ENCODE peak calls at places on chromosomes 4 and X, in seven cellular contexts. Q is breast epithelium, I is esophagus muscularis mucosa, A is lower lobe of right lung, G is right lobe of liver, B is tibial nerve, P is colonic mucosa. Y is an unnamed sample. For H3K4me1, the result is how much of the 10 kb centered on the place peaks cover.

GRCh38 chrX:47991263-47992092 is 12.3 kb downstream of the ZNF182 start:
- DNase-seq in Q (no peak), I (no peak), A (no peak), G (no peak), B (no peak), P (no peak), Y (no peak)

GRCh38 chr4:121696140-121696640 is 590 bp downstream of the ANXA5 start:
- DNase-seq in Q (peak), I (peak), A (peak), G (peak), B (peak), P (peak), Y (peak)

GRCh38 chrX:29082558-29082957 is 495.3 kb downstream of the IL1RAPL1 start:
- DNase-seq in Q (no peak), I (no peak), A (no peak), G (no peak), B (no peak), P (no peak), Y (no peak)

GRCh38 chrX:10213716-10214115 is 56.9 kb downstream of the CLCN4 start:
- DNase-seq in Q (no peak), I (no peak), A (no peak), G (no peak), B (no peak), P (no peak), Y (no peak)

GRCh38 chr4:185219551-185220344 is 10.3 kb downstream of the SNX25 start:
- DNase-seq in Q (peak), I (peak), A (no peak), G (no peak), B (peak), P (peak), Y (no peak)

GRCh38 chrX:39176105-39176504 is 374.8 kb downstream of the MID1IP1 start:
- DNase-seq in Q (no peak), I (no peak), A (no peak), G (no peak), B (no peak), P (no peak), Y (no peak)

GRCh38 chr4:113574636-113575103 is 186.9 kb downstream of the CAMK2D start:
- DNase-seq in Q (no peak), I (no peak), A (no peak), G (no peak), B (no peak), P (no peak), Y (no peak)

GRCh38 chr4:135365065-135365464 is 1163.5 kb upstream of the PABPC4L start:
- DNase-seq in Q (no peak), I (no peak), A (no peak), G (no peak), B (no peak), P (no peak), Y (no peak)

GRCh38 chr4:6269400-6269650 is 325 bp upstream of the WFS1 start:
- DNase-seq in Q (no peak), I (no peak), A (no peak), G (no peak), B (no peak), P (no peak), Y (no peak)

GRCh38 chr4:123819362-123820035 is 422.9 kb downstream of the SPRY1 start:
- DNase-seq in Q (no peak), I (no peak), A (no peak), G (no peak), B (no peak), P (no peak), Y (no peak)

GRCh38 chr4:16289872-16290554 is 63.7 kb upstream of the TAPT1 start:
- DNase-seq in Q (no peak), I (no peak), A (no peak), G (no peak), B (peak), P (no peak), Y (no peak)

GRCh38 chrX:119790977-119791436 is 423 bp downstream of the RPL39 start:
- DNase-seq in Q (peak), I (no peak), A (no peak), G (peak), B (peak), P (peak), Y (no peak)

GRCh38 chr4:150216725-150217124 is 138.5 kb downstream of the DCLK2 start:
- DNase-seq in Q (no peak), I (no peak), A (no peak), G (no peak), B (no peak), P (no peak), Y (no peak)

GRCh38 chr4:87055340-87055739 is 120.5 kb downstream of the AFF1 start:
- DNase-seq in Q (no peak), I (peak), A (no peak), G (no peak), B (no peak), P (no peak), Y (no peak)

GRCh38 chr4:87058272-87059073 is 123.7 kb downstream of the AFF1 start:
- DNase-seq in Q (no peak), I (peak), A (peak), G (no peak), B (no peak), P (no peak), Y (no peak)

GRCh38 chr4:87056884-87057283 is 122.1 kb downstream of the AFF1 start:
- DNase-seq in Q (no peak), I (peak), A (no peak), G (no peak), B (no peak), P (no peak), Y (no peak)

GRCh38 chr4:87054900-87055299 is 120.1 kb downstream of the AFF1 start:
- DNase-seq in Q (no peak), I (peak), A (no peak), G (no peak), B (no peak), P (no peak), Y (no peak)

GRCh38 chr4:87057835-87058234 is 123.0 kb downstream of the AFF1 start:
- DNase-seq in Q (no peak), I (no peak), A (no peak), G (no peak), B (no peak), P (no peak), Y (no peak)
- H3K4me1 ChIP-seq in Q (under half), I (half or more), A (half or more), G (under half), B (half or more), P (under half), Y (under half)

DNA sequence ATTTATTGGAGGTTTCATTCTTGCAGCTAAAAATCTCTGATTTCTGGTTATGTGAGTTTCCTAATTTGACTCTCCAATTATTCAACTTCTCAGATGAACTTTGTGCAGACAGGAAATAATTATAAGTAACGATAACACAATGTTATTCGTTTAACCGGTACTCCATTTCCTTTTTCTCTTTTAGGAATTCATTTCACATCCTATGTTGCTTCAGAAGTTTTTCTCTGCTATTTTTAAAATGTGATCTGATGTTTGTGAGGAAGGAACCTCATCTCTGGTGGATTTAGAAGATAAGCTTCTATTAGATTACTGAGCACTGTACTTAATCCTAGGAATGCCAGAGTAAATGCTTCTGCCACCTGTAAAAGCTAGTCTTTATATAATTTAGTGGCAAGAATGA is 115.9 kb upstream of the ETNPPL start:
- DNase-seq in Q (no peak), I (no peak), A (no peak), G (no peak), B (no peak), P (no peak), Y (no peak)
- H3K4me1 ChIP-seq in Q (under half), I (under half), A (under half), G (under half), B (under half), P (under half), Y (under half)

DNA sequence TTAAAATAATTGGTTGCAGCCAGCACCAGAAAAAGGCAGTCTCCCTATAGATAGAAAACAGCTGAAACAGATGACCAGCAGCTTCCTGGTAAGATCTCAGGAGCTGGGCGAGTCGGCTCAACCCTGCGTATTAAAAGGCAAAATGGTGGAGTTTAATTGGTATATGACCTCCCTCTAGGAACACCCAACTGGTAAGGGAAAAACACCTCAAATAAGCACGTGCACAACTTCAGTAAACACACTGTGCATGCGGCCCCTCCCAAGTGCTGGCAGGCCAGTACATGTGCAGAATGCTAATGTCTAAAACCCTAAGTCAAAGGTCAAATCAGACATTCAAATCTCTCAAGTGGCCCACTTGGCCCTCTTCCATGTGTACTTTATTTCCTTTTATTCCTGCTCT is 103.2 kb upstream of the PDE5A start:
- DNase-seq in Q (no peak), I (no peak), A (no peak), G (no peak), B (no peak), P (peak), Y (no peak)
- H3K4me1 ChIP-seq in Q (under half), I (half or more), A (under half), G (under half), B (under half), P (under half), Y (under half)

GRCh38 chrX:41326431-41326830 is 7.5 kb upstream of the DDX3X start:
- DNase-seq in Q (no peak), I (no peak), A (no peak), G (no peak), B (no peak), P (no peak), Y (no peak)
- H3K4me1 ChIP-seq in Q (under half), I (under half), A (under half), G (under half), B (under half), P (under half), Y (under half)

GRCh38 chr4:165332502-165332901 is 5.0 kb downstream of the MSMO1 start:
- DNase-seq in Q (no peak), I (no peak), A (no peak), G (no peak), B (no peak), P (no peak), Y (no peak)
- H3K4me1 ChIP-seq in Q (under half), I (under half), A (under half), G (under half), B (under half), P (under half), Y (under half)

DNA sequence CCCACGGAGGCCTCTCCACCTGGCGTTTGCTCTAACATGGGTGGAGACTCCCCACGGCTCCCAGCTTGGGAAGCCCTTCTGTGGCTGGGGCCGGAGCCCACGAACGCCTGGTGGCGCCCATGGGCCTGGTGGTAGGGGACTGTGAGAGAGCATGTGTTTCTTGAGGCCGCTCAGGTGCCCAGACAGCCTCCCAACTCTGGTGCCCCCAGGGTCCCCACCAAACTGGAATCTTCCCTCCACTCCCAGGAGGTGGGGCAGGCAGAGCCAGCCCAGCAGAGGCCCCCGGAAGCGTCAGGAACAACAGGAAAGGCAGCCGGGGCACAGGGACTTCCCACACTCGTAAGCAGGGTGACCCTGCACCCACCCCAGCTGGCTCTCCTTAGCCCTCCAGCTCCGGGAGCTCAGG is 33.3 kb upstream of the FGFR3 start:
- DNase-seq in Q (no peak), I (no peak), A (no peak), G (no peak), B (no peak), P (no peak), Y (no peak)
- H3K4me1 ChIP-seq in Q (under half), I (under half), A (under half), G (under half), B (under half), P (under half), Y (under half)

GRCh38 chr4:109872065-109872464 is 24.2 kb downstream of the LRIT3 start:
- DNase-seq in Q (no peak), I (no peak), A (no peak), G (no peak), B (no peak), P (no peak), Y (no peak)

GRCh38 chr4:109872950-109873656 is 25.2 kb downstream of the LRIT3 start:
- DNase-seq in Q (no peak), I (no peak), A (no peak), G (no peak), B (no peak), P (no peak), Y (no peak)

GRCh38 chr4:109873791-109874514 is 26.0 kb downstream of the LRIT3 start:
- DNase-seq in Q (no peak), I (no peak), A (no peak), G (no peak), B (no peak), P (no peak), Y (no peak)

GRCh38 chr4:109875106-109875505 is 27.2 kb downstream of the LRIT3 start:
- DNase-seq in Q (no peak), I (no peak), A (no peak), G (no peak), B (no peak), P (no peak), Y (no peak)

DNA sequence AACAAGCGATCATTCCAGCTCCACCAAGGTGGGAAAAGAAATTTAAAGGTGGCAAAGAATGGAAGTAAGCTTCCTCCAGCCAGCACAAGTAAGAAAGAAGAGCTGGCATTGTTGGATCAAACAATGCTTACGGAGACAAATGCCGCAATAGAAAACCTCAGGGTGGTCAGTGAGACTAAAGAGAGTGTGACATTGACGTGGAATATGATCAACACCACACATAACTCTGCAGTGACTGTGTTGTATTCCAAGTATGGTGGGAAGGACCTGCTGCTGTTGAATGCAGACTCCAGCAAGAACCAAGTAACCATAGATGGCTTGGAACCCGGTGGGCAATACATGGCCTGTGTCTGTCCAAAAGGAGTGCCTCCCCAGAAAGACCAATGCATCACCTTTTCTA is 22.2 kb downstream of the LRIT3 start:
- DNase-seq in Q (no peak), I (no peak), A (no peak), G (no peak), B (no peak), P (no peak), Y (no peak)
- H3K4me1 ChIP-seq in Q (under half), I (under half), A (under half), G (under half), B (under half), P (under half), Y (under half)

Y was measured in right atrium auricular region.